ENCODE peak calls at places on chromosomes 13 and 19, in seven cellular contexts. R is activated naive CD8-positive, alpha-beta T cell treated with anti-CD3 and anti-CD28 coated beads, Interleukin-2, amount 50 U/mL, for 24 hours; B is nucleus accumbens; S is D721Med; T is T-helper 1 cell; Y is heart left ventricle; J is stimulated activated CD8-positive, alpha-beta memory T cell treated with anti-CD3 and anti-CD28 coated beads, Interleukin-15, amount 100 ng/mL, for 24 hours. Q is an unnamed sample.

GRCh38 chr19:14472202-14472961 is 2.8 kb downstream of the PTGER1 start:
- DNase-seq in B (peak; percentile 55), R (peak; percentile 95), J (peak; percentile 93), T (peak; percentile 74), S (peak; percentile 95), Y (peak; percentile 73), Q (peak; percentile 61)

GRCh38 chr13:42497798-42498197 is 76.2 kb upstream of the TNFSF11 start:
- DNase-seq in J (no peak), T (no peak), Y (no peak), S (no peak), B (no peak), R (no peak), Q (no peak)

GRCh38 chr13:45521292-45521691 is 56.6 kb downstream of the COG3 start:
- DNase-seq in T (no peak), J (no peak), Y (no peak), S (no peak), B (no peak), R (no peak), Q (no peak)

GRCh38 chr19:21362291-21362690 is 3.5 kb downstream of the ZNF738 start:
- DNase-seq in Y (no peak), J (no peak), T (no peak), R (no peak), S (no peak), B (no peak), Q (no peak)

GRCh38 chr13:52103386-52103785 is 25.5 kb downstream of the NEK5 start:
- DNase-seq in Y (no peak), J (no peak), R (no peak), B (no peak), T (no peak), S (no peak), Q (no peak)

GRCh38 chr13:111907341-111907880 is 159.5 kb upstream of the SOX1 start:
- DNase-seq in B (no peak), Y (no peak), R (no peak), T (no peak), J (no peak), S (no peak), Q (no peak)

GRCh38 chr13:27920677-27921420 is 1.0 kb downstream of the PDX1 start:
- DNase-seq in B (no peak), Y (no peak), R (no peak), S (no peak), J (no peak), T (no peak), Q (no peak)

GRCh38 chr19:5101871-5102270 is 133.0 kb downstream of the KDM4B start:
- DNase-seq in R (no peak), J (no peak), S (no peak), Y (no peak), B (no peak), T (no peak), Q (no peak)

GRCh38 chr19:50967924-50968708 is 1.3 kb downstream of the KLK6 start:
- DNase-seq in T (no peak), R (no peak), B (peak; percentile 49), J (no peak), S (no peak), Y (no peak), Q (no peak)

GRCh38 chr13:42076309-42076713 is 27.9 kb downstream of the DGKH start:
- DNase-seq in R (no peak), S (no peak), J (no peak), B (no peak), T (no peak), Y (no peak), Q (no peak)

GRCh38 chr13:47188802-47189201 is 291.9 kb upstream of the HTR2A start:
- DNase-seq in S (no peak), R (no peak), Y (no peak), B (no peak), J (no peak), T (no peak), Q (no peak)

GRCh38 chr13:27822873-27823311 is 30.6 kb downstream of the GSX1 start:
- DNase-seq in J (no peak), B (no peak), R (no peak), T (no peak), Y (no peak), S (no peak), Q (no peak)

GRCh38 chr19:49056101-49056901 is 1.2 kb downstream of the CGB7 start:
- DNase-seq in J (no peak), Y (peak; percentile 61), R (peak; percentile 66), B (peak; percentile 7), T (peak; percentile 49), S (peak; percentile 98), Q (no peak)

GRCh38 chr19:36106991-36107390 is 4.0 kb upstream of the OVOL3 start:
- DNase-seq in B (no peak), J (no peak), T (no peak), Y (no peak), S (no peak), R (no peak), Q (no peak)

GRCh38 chr19:30123109-30123508 is 181.1 kb downstream of the URI1 start:
- DNase-seq in T (no peak), R (no peak), Y (no peak), S (no peak), J (no peak), B (no peak), Q (no peak)

GRCh38 chr19:45264781-45265317 is 13.8 kb downstream of the MARK4 start:
- DNase-seq in T (no peak), Y (no peak), B (no peak), S (no peak), J (no peak), R (no peak), Q (no peak)

GRCh38 chr13:65638572-65639168 is 1591.5 kb downstream of the PCDH9 start:
- DNase-seq in S (no peak), J (no peak), T (no peak), B (no peak), Y (no peak), R (no peak), Q (no peak)

GRCh38 chr13:94716016-94716415 is 3.7 kb upstream of the SOX21 start:
- DNase-seq in Y (no peak), J (no peak), B (no peak), S (no peak), R (no peak), T (no peak), Q (no peak)

GRCh38 chr13:25171517-25172302 is at the start of gene AMER2:
- DNase-seq in Y (no peak), R (peak; percentile 13), J (no peak), S (peak; percentile 56), T (no peak), B (peak; percentile 93), Q (peak; percentile 86)

GRCh38 chr13:63041640-63042414 is 1626.2 kb upstream of the PCDH20 start:
- DNase-seq in Y (no peak), T (no peak), B (no peak), S (no peak), J (no peak), R (no peak), Q (no peak)

GRCh38 chr19:32174386-32175113 is 170.9 kb upstream of the ZNF507 start:
- DNase-seq in R (no peak), S (no peak), B (no peak), T (no peak), Y (no peak), J (no peak), Q (no peak)

GRCh38 chr19:1261863-1262686 is 7.1 kb upstream of the CIRBP start:
- DNase-seq in S (no peak), B (no peak), J (no peak), R (no peak), T (peak; percentile 53), Y (peak; percentile 86), Q (peak; percentile 28)

GRCh38 chr19:33214621-33215020 is 11.0 kb downstream of the SLC7A10 start:
- DNase-seq in Y (no peak), B (no peak), T (no peak), S (peak; percentile 72), R (no peak), J (no peak), Q (no peak)

GRCh38 chr13:71156550-71156949 is 710.5 kb downstream of the DACH1 start:
- DNase-seq in J (no peak), Y (no peak), R (no peak), T (no peak), S (no peak), B (no peak), Q (no peak)

GRCh38 chr13:29077051-29077813 is 257.1 kb downstream of the MTUS2 start:
- DNase-seq in B (no peak), T (no peak), S (no peak), J (no peak), Y (no peak), R (no peak), Q (no peak)

GRCh38 chr13:109412232-109412935 is 374.0 kb downstream of the IRS2 start:
- DNase-seq in T (no peak), R (no peak), B (no peak), S (no peak), J (no peak), Y (peak; percentile 75), Q (peak; percentile 63)